ENCODE peak calls at places on chromosomes 13 and 19, in four cellular contexts. R is PC-3, J is activated B cell treated with CpG ODN at 0.5 μM for 24 hours, H is nephron progenitor cell. N is an unnamed sample.

GRCh38 chr13:97715763-97716162 is 237.7 kb upstream of the IPO5 start:
- DNase-seq in R (peak; percentile 18), H (no peak), J (no peak), N (no peak)

GRCh38 chr19:784541-784940 is 12.7 kb upstream of the PTBP1 start:
- DNase-seq in J (no peak), R (no peak), H (no peak), N (no peak)

GRCh38 chr19:49133621-49134454 is 14.5 kb downstream of the PPFIA3 start:
- DNase-seq in R (no peak), J (no peak), H (no peak), N (no peak)

GRCh38 chr13:94824601-94825000 is 112.3 kb upstream of the SOX21 start:
- DNase-seq in H (no peak), R (no peak), J (no peak), N (no peak)

GRCh38 chr13:24130134-24130792 is 30.3 kb upstream of the SPATA13 start:
- DNase-seq in J (no peak), H (no peak), R (no peak), N (no peak)

GRCh38 chr13:113837554-113838355 is 26.1 kb downstream of the GAS6 start:
- DNase-seq in J (no peak), R (peak; percentile 84), H (no peak), N (peak; percentile 99)

GRCh38 chr19:38684078-38684861 is 36.8 kb downstream of the ACTN4 start:
- DNase-seq in R (peak; percentile 88), H (no peak), J (no peak), N (peak; percentile 78)

GRCh38 chr19:51690359-51691121 is 2.6 kb upstream of the SPACA6 start:
- DNase-seq in J (no peak), H (peak; percentile 89), R (peak; percentile 68), N (no peak)

GRCh38 chr13:84037937-84038464 is 155.7 kb upstream of the SLITRK1 start:
- DNase-seq in J (no peak), H (no peak), R (no peak), N (no peak)

GRCh38 chr13:113123226-113124150 is 889 bp downstream of the F10 start:
- DNase-seq in R (no peak), J (peak; percentile 2), H (no peak), N (no peak)

GRCh38 chr13:88303605-88304004 is 632.4 kb downstream of the SLITRK5 start:
- DNase-seq in J (no peak), H (no peak), R (no peak), N (no peak)

GRCh38 chr13:49356224-49356623 is 87.6 kb downstream of the CAB39L start:
- DNase-seq in R (peak; percentile 56), H (no peak), J (no peak), N (peak; percentile 84)

GRCh38 chr13:42971670-42972355 is 20.2 kb downstream of the EPSTI1 start:
- DNase-seq in J (no peak), H (no peak), R (no peak), N (no peak)

GRCh38 chr13:72570019-72570418 is 157.4 kb downstream of the MZT1 start:
- DNase-seq in R (no peak), J (no peak), H (no peak), N (no peak)

GRCh38 chr19:16778796-16779411 is 50.3 kb upstream of the SIN3B start:
- DNase-seq in J (no peak), H (peak; percentile 60), R (peak; percentile 78), N (peak; percentile 12)

DNA sequence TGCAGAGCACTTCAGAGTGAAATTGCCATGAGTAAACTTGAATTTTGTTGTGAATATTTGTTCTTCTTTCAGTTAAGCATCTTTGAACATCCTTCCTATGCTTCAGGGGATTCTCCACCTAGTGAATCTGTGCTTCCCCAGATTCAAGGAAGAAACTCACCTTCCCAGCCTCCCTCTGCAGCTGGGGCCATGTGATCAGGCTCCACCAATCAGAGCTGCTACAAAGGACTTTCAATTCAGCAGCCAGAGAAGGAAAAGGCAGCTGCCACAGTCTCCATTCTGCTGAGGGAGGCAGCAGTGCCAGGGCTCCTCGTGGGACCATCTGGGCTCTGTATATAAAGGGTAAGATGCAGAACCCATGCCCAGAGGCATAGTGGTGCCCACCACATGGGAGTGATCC is 89.7 kb upstream of the SIAH3 start:
- DNase-seq in J (no peak), R (no peak), H (no peak), N (no peak)
- TF ChIP-seq CTCF in J (no peak), R (no peak), H (no peak), N (no peak)

GRCh38 chr13:53250272-53250875 is 221.8 kb downstream of the OLFM4 start:
- DNase-seq in J (no peak), H (peak; percentile 42), R (peak; percentile 79), N (peak; percentile 64)
- TF ChIP-seq CTCF in J (peak; percentile 96), H (peak; percentile 95), R (peak; percentile 83), N (peak; percentile 64)

DNA sequence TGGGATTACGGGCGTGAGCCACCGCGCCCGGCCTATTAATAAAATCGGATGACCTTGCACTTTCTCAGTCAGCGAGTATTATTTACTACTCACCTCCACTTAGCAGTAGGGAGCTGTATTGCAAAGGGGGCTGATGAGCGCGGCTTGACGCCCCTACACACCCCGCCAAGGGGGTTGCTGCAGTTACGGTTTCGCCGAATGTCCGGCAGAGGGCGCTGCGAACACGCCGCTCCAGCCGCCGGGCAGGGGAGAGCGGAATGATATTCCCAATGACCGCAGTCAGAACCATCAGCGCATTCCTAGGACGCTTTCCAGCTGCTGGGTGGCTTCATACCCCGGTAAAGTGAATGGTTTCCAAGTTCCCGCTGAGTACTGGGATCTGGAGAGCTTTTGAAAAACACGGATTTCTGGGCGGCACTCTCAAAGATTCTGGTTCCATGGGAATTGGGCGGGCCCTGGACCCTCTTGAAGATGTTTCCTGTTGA is 30.0 kb upstream of the TPT1 start:
- DNase-seq in R (peak; percentile 60), J (peak; percentile 48), H (peak; percentile 82), N (peak; percentile 95)
- TF ChIP-seq CTCF in R (peak; percentile 83), J (peak; percentile 97), H (peak; percentile 94), N (peak; percentile 97)

DNA sequence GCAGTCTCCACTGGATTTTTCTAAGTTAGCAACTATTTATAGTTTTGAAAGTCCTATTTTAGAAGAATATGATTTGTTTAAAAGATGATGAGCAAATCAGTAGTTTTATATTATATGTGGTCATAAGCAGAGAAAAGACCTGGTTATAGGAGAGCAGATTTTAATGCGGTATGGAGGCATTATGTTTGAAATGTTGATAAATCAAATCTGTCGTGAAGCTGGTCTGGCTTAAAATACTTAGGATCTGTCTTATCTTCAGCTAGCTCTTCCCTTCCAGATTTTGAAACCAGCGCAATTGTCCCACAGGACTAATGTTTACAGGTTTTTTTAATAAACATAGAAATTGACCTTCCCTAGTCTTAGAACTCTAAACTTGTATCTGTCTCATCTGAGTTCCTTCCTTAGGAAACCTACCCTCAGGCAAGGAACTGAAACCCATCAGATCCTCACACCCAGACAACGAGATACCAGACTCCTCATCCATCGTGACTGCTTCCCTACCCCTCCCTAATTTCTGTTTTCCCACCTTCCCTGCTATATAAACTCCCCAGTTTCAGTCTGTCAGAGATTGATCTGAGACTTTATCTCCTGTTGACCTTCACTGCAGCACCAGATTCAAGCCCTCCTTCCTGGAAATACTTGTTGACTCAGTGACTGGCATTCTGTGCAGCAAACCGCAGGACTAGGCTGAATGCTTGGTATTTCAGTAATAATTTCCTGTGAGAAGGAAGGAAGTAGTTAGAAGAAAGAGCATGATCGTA is 37.8 kb upstream of the CXCL17 start:
- DNase-seq in J (no peak), H (no peak), R (peak; percentile 61), N (no peak)
- TF ChIP-seq CTCF in J (no peak), H (no peak), R (no peak), N (no peak)

GRCh38 chr13:80921971-80922370 is 581.0 kb upstream of the SPRY2 start:
- DNase-seq in H (no peak), R (no peak), J (no peak), N (no peak)

GRCh38 chr13:80924596-80924995 is 583.7 kb upstream of the SPRY2 start:
- DNase-seq in J (no peak), R (no peak), H (no peak), N (no peak)

GRCh38 chr13:80923907-80924306 is 583.0 kb upstream of the SPRY2 start:
- DNase-seq in J (no peak), H (no peak), R (no peak), N (no peak)

DNA sequence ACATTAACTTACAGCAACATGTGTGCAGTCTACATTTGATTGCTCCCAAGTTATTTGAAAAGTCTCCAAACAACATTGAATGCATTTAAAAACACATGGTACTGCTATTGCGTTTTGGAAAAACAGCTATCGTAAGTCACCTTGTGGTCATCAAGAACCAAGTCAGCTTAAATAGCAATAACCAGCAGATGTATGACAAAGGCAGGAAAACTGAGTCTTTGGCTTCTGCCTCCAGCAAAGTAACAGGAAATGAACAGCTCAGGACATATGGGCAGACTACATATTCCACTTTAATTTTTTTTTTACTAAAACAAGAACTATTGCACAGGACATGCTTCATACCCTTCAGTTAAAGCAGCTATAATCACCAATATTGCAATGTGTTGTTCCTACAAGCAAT is 580.6 kb upstream of the SPRY2 start:
- DNase-seq in H (no peak), J (no peak), R (no peak), N (no peak)
- TF ChIP-seq CTCF in H (no peak), J (no peak), R (no peak), N (no peak)

GRCh38 chr13:39616087-39616694 is 13.2 kb upstream of the LHFPL6 start:
- DNase-seq in R (peak; percentile 72), H (peak; percentile 50), J (no peak), N (peak; percentile 72)
- TF ChIP-seq CTCF in R (peak; percentile 77), H (peak; percentile 93), J (peak; percentile 84), N (peak; percentile 96)

N was measured in astrocyte of the cerebellum.